ENCODE peak calls at places on chromosomes 2 and 18, in five cellular contexts. B is ELR, X is T-helper 2 cell, Y is posterior cingulate gyrus, E is Daoy. N is an unnamed sample.

GRCh38 chr18:76425299-76426101 is 69.5 kb downstream of the ZNF516 start:
- DNase-seq in B (peak; percentile 17), X (no peak), Y (peak; percentile 61), E (no peak), N (no peak)

GRCh38 chr2:103249462-103249861 is 487.6 kb downstream of the TMEM182 start:
- DNase-seq in B (no peak), X (no peak), Y (no peak), E (no peak), N (no peak)

GRCh38 chr2:107263596-107264090 is 377.7 kb upstream of the ST6GAL2 start:
- DNase-seq in B (no peak), X (no peak), Y (no peak), E (peak; percentile 9), N (no peak)

GRCh38 chr2:223222397-223222796 is 170.4 kb downstream of the KCNE4 start:
- DNase-seq in B (peak; percentile 41), X (no peak), Y (no peak), E (peak; percentile 51), N (peak; percentile 20)

GRCh38 chr2:23199115-23199918 is 185.7 kb upstream of the KLHL29 start:
- DNase-seq in B (peak; percentile 55), X (no peak), Y (no peak), E (peak; percentile 47), N (peak; percentile 40)

GRCh38 chr2:8494589-8494988 is 187.3 kb upstream of the ID2 start:
- DNase-seq in B (no peak), X (no peak), Y (no peak), E (peak; percentile 23), N (no peak)

GRCh38 chr2:171347591-171348032 is 86.2 kb downstream of the METTL8 start:
- DNase-seq in B (peak; percentile 73), X (no peak), Y (peak; percentile 45), E (peak; percentile 30), N (peak; percentile 78)

GRCh38 chr2:173590278-173590811 is 235.7 kb downstream of the CDCA7 start:
- DNase-seq in B (peak; percentile 94), X (no peak), Y (no peak), E (peak; percentile 97), N (peak; percentile 95)

GRCh38 chr2:98828793-98829371 is 98.0 kb upstream of the MGAT4A start:
- DNase-seq in B (no peak), X (peak; percentile 41), Y (no peak), E (no peak), N (no peak)

GRCh38 chr2:230457793-230458192 is 41.8 kb downstream of the SP100 start:
- DNase-seq in B (no peak), X (no peak), Y (no peak), E (no peak), N (no peak)

GRCh38 chr2:120243211-120243610 is 9.4 kb upstream of the RALB start:
- DNase-seq in B (peak; percentile 64), X (no peak), Y (peak; percentile 22), E (no peak), N (peak; percentile 52)

GRCh38 chr2:240946654-240947053 is 40.5 kb downstream of the CROCC2 start:
- DNase-seq in B (peak; percentile 62), X (no peak), Y (no peak), E (peak; percentile 41), N (no peak)

GRCh38 chr2:231709636-231709980 is 1.3 kb downstream of the PTMA start:
- DNase-seq in B (no peak), X (no peak), Y (peak; percentile 89), E (peak; percentile 37), N (peak; percentile 38)

N was measured in dermis blood vessel endothelial cell.